ENCODE peak calls at places on chromosomes 7 and 10, in six cellular contexts. S is cardiac fibroblast, O is fibroblast of mammary gland, T is epithelial cell of proximal tubule, I is right lobe of liver, Y is cardiac muscle cell. V is an unnamed sample.

GRCh38 chr7:155559519-155560108 is 13.3 kb upstream of the CNPY1 start:
- DNase-seq in S (no peak), O (no peak), T (no peak), I (no peak), Y (no peak), V (no peak)

GRCh38 chr7:149261321-149261828 is 621 bp upstream of the ZNF783 start:
- DNase-seq in S (peak), O (peak), T (no peak), I (no peak), Y (peak), V (peak)

GRCh38 chr7:113819474-113819873 is 99.3 kb downstream of the PPP1R3A start:
- DNase-seq in S (no peak), O (no peak), T (no peak), I (no peak), Y (no peak), V (no peak)

GRCh38 chr10:43039629-43040481 is 37.0 kb upstream of the RET start:
- DNase-seq in S (no peak), O (peak), T (no peak), I (peak), Y (peak), V (no peak)

GRCh38 chr10:80497187-80498038 is 40.3 kb upstream of the SH2D4B start:
- DNase-seq in S (peak), O (peak), T (no peak), I (peak), Y (peak), V (peak)

GRCh38 chr10:3886191-3886590 is 101.2 kb upstream of the KLF6 start:
- DNase-seq in S (peak), O (peak), T (no peak), I (no peak), Y (peak), V (no peak)

GRCh38 chr7:112452102-112452888 is 2.0 kb downstream of the IFRD1 start:
- DNase-seq in S (peak), O (peak), T (no peak), I (no peak), Y (peak), V (no peak)

GRCh38 chr7:139958599-139959380 is 104.0 kb downstream of the PARP12 start:
- DNase-seq in S (no peak), O (no peak), T (no peak), I (no peak), Y (no peak), V (no peak)

GRCh38 chr10:48456361-48456804 is 148.5 kb downstream of the ARHGAP22 start:
- DNase-seq in S (peak), O (no peak), T (no peak), I (peak), Y (peak), V (no peak)

GRCh38 chr10:78875932-78876331 is 192.8 kb upstream of the ZMIZ1 start:
- DNase-seq in S (no peak), O (no peak), T (no peak), I (no peak), Y (no peak), V (no peak)

GRCh38 chr7:157952841-157953645 is 616.2 kb downstream of the DNAJB6 start:
- DNase-seq in S (no peak), O (no peak), T (no peak), I (no peak), Y (no peak), V (no peak)

GRCh38 chr7:157952050-157952667 is 615.4 kb downstream of the DNAJB6 start:
- DNase-seq in S (no peak), O (no peak), T (no peak), I (no peak), Y (no peak), V (no peak)

GRCh38 chr7:157951300-157952049 is 614.7 kb downstream of the DNAJB6 start:
- DNase-seq in S (no peak), O (no peak), T (no peak), I (peak), Y (no peak), V (no peak)

GRCh38 chr7:157954901-157955300 is 618.1 kb downstream of the DNAJB6 start:
- DNase-seq in S (no peak), O (no peak), T (no peak), I (no peak), Y (no peak), V (no peak)

DNA sequence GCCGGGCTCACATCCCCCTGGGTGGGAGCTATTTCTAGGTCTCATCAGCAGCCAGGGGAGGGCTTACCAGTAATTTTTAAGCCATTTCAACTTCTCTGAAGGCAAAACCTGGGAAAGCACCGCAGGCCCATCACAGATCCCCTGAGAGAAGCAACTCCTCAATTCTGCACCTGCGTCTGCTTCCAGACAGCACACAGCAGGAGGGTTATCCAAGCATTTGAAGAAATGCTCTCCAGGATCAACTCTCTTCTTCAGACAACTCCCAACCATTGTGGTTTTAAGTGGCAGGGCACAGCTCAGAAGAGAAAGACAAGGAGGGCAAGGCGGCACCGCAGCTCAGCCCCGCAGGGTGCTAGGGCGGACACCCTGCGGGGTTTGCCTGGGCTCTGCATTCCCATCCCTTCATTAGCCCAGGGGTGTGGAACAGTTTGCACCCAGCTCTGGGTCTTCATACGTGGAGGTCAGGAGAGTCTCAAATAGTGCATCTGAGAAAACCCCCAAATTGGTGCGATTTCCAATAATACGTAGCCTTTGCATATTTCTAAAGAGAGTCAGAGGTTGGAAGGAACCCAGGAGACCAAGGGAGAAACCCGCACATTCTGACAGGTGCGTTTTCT is 618.7 kb downstream of the DNAJB6 start:
- DNase-seq in S (no peak), O (no peak), T (no peak), I (no peak), Y (no peak), V (no peak)
- TF ChIP-seq CTCF in S (no peak), O (no peak), T (no peak), I (no peak), Y (no peak), V (no peak)

GRCh38 chr10:103855852-103856496 is 598 bp upstream of the SH3PXD2A start:
- DNase-seq in S (no peak), O (no peak), T (no peak), I (peak), Y (no peak), V (no peak)
- H3K4me3 ChIP-seq in S (peak), O (peak), T (peak), I (peak), Y (peak), V (peak)

GRCh38 chr7:146176790-146177189 is 60.2 kb downstream of the CNTNAP2 start:
- DNase-seq in S (no peak), O (no peak), T (no peak), I (no peak), Y (no peak), V (no peak)

GRCh38 chr7:146172112-146172511 is 55.5 kb downstream of the CNTNAP2 start:
- DNase-seq in S (peak), O (peak), T (no peak), I (no peak), Y (peak), V (no peak)

GRCh38 chr7:146175716-146176115 is 59.1 kb downstream of the CNTNAP2 start:
- DNase-seq in S (peak), O (no peak), T (no peak), I (no peak), Y (peak), V (no peak)
- TF ChIP-seq CTCF in S (no peak), O (no peak), T (no peak), I (no peak), Y (peak), V (no peak)

DNA sequence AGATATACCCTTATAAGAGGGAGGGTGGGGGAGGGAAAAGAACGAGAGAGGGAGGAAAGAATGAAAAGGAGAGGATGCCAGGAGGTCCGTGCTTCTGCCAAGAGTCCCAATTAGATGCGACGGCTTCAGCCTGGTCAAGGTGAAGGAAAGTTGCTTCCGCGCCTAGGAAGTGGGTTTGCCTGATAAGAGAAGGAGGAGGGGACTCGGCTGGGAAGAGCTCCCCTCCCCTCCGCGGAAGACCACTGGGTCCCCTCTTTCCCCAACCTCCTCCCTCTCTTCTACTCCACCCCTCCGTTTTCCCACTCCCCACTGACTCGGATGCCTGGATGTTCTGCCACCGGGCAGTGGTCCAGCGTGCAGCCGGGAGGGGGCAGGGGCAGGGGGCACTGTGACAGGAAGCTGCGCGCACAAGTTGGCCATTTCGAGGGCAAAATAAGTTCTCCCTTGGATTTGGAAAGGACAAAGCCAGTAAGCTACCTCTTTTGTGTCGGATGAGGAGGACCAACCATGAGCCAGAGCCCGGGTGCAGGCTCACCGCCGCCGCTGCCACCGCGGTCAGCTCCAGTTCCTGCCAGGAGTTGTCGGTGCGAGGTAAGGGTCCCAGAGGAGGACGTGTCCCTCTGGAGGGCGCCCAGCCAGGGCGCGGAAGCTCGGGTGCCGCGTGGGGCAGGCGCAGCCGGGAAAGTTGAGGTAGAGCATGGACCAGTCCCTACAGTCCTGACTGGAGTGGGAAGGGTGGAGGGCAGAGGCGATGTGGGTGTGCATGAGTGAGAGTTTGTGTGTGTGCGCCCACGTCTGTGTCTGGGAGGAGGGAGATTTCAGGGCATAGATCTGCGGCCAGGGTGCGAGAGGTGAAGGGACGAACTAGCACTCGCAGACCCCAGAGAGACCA is 819 bp downstream of the GRM3 start:
- DNase-seq in S (no peak), O (no peak), T (no peak), I (no peak), Y (no peak), V (no peak)
- H3K4me3 ChIP-seq in S (no peak), O (no peak), T (no peak), I (no peak), Y (peak), V (peak)

GRCh38 chr10:44589181-44589884 is 204.4 kb upstream of the CXCL12 start:
- DNase-seq in S (no peak), O (no peak), T (no peak), I (no peak), Y (no peak), V (no peak)
- TF ChIP-seq CTCF in S (no peak), O (no peak), T (no peak), I (no peak), Y (no peak), V (no peak)

DNA sequence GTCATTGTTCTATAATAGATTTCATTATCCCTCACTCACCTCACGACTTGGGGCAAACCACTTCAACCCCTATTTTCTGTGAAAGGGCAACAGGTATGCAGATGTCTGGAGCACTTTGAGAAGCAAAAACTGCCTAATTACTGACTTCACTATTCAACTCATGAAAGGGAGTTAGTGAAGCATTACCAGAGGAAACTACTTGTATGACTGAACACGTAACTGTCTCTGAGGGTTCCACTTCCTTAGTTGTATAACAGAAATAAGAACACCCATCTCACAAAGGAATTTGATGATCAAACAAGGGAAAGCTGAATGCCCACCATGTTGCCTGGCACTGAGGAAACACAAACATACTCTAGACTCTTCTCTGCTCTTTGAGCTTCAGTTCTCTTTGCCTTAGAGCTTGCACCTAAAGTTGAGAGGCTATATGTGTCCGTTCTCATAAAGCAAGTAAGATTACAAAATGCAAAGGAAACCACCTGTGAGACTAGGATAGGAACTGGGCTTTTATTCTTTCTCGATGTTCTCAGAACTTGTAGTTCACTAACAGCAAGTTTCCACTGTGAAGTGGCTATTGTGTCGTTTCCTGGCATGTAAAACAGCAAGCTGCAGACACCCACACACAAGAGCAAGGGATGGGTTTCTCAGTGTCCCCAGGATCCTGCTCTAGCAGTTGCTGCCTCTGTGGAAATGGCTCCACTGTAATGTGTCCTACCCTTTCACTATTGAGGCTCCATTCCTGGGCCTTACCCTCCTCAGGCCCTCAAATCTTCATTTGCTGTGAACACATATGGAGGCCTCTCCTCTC is 2.6 kb downstream of the TMEM243 start:
- DNase-seq in S (no peak), O (no peak), T (peak), I (no peak), Y (no peak), V (no peak)
- H3K4me3 ChIP-seq in S (no peak), O (no peak), T (peak), I (no peak), Y (no peak), V (no peak)

DNA sequence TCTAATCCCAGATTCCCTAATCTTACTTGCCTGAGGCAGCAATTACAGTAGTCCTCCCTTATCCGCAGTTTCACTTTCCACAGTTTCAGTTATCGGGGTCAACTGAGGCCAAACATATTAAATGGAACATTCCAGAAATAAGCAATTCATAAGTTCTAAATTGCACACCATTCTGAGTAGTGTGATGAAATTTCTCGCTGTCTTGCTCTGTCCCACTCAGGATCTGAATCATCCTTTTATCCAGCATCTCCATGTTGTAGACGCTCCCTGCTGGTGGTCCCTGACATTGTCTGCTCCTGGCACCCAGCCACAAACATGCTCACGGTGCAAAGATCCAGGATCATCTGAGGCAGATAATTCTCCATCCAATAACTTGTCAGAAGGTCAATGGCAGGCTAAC is 128.7 kb upstream of the CXCL12 start:
- DNase-seq in S (peak), O (peak), T (no peak), I (no peak), Y (peak), V (no peak)
- TF ChIP-seq CTCF in S (peak), O (peak), T (no peak), I (no peak), Y (peak), V (no peak)

DNA sequence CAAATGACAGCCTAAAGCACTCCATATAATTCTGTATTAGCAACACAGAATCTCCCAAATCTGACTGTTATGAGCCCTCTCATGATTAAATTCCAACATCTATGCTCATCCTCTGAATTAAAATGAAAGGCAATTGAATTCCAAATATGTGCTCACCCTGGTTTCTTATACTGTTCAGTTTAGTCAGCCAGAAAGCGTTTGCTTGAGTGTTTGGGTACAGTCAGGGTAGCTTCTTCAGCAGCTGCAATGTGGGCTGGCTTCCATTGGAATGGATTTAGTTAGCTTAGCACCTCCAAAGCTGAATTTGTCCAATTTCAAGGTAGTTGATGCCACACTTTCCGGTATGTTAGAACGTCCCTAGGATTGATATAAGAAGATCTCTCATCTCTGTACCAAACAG is 9.3 kb downstream of the KLHL7 start:
- DNase-seq in S (no peak), O (no peak), T (no peak), I (no peak), Y (no peak), V (no peak)
- H3K4me3 ChIP-seq in S (no peak), O (no peak), T (no peak), I (no peak), Y (no peak), V (no peak)